ENCODE peak calls at places on chromosome 11, in five cellular contexts. One of them, this sample, is unnamed.

GRCh38 chr11:120835601-120836228 is 188.2 kb upstream of the TBCEL start:
- ATAC-seq in heart right ventricle: no peak
- ATAC-seq in aorta: no peak
- ATAC-seq in left lung: no peak
- ATAC-seq in CD4-positive, CD25-positive, alpha-beta regulatory T cell: no peak
- ATAC-seq in this sample: no peak

GRCh38 chr11:77346906-77347603 is 45.6 kb upstream of the GDPD4 start:
- ATAC-seq in heart right ventricle: no peak
- ATAC-seq in aorta: no peak
- ATAC-seq in left lung: no peak
- ATAC-seq in CD4-positive, CD25-positive, alpha-beta regulatory T cell: no peak
- ATAC-seq in this sample: no peak

GRCh38 chr11:62444835-62445234 is 26.0 kb downstream of the SCGB1A1 start:
- ATAC-seq in heart right ventricle: peak; percentile 30
- ATAC-seq in aorta: peak; percentile 52
- ATAC-seq in left lung: peak; percentile 13
- ATAC-seq in CD4-positive, CD25-positive, alpha-beta regulatory T cell: no peak
- ATAC-seq in this sample: peak; percentile 23

GRCh38 chr11:38136887-38137286 is 1538.9 kb upstream of the RAG2 start:
- ATAC-seq in heart right ventricle: no peak
- ATAC-seq in aorta: no peak
- ATAC-seq in left lung: no peak
- ATAC-seq in CD4-positive, CD25-positive, alpha-beta regulatory T cell: no peak
- ATAC-seq in this sample: no peak

GRCh38 chr11:36343436-36343835 is 47.3 kb downstream of the PRR5L start:
- ATAC-seq in heart right ventricle: no peak
- ATAC-seq in aorta: no peak
- ATAC-seq in left lung: no peak
- ATAC-seq in CD4-positive, CD25-positive, alpha-beta regulatory T cell: no peak
- ATAC-seq in this sample: no peak

GRCh38 chr11:116600930-116601329 is 171.9 kb downstream of the BUD13 start:
- ATAC-seq in heart right ventricle: no peak
- ATAC-seq in aorta: no peak
- ATAC-seq in left lung: no peak
- ATAC-seq in CD4-positive, CD25-positive, alpha-beta regulatory T cell: no peak
- ATAC-seq in this sample: no peak

GRCh38 chr11:117384045-117384444 is 56.4 kb downstream of the CEP164 start:
- ATAC-seq in heart right ventricle: no peak
- ATAC-seq in aorta: no peak
- ATAC-seq in left lung: no peak
- ATAC-seq in CD4-positive, CD25-positive, alpha-beta regulatory T cell: no peak
- ATAC-seq in this sample: no peak

GRCh38 chr11:96211433-96211832 is 131.6 kb downstream of the MAML2 start:
- ATAC-seq in heart right ventricle: no peak
- ATAC-seq in aorta: no peak
- ATAC-seq in left lung: no peak
- ATAC-seq in CD4-positive, CD25-positive, alpha-beta regulatory T cell: no peak
- ATAC-seq in this sample: no peak

GRCh38 chr11:58880166-58880565 is 35.7 kb upstream of the GLYATL2 start:
- ATAC-seq in heart right ventricle: no peak
- ATAC-seq in aorta: no peak
- ATAC-seq in left lung: no peak
- ATAC-seq in CD4-positive, CD25-positive, alpha-beta regulatory T cell: no peak
- ATAC-seq in this sample: no peak

GRCh38 chr11:78363018-78363619 is 54.5 kb downstream of the GAB2 start:
- ATAC-seq in heart right ventricle: no peak
- ATAC-seq in aorta: no peak
- ATAC-seq in left lung: peak; percentile 25
- ATAC-seq in CD4-positive, CD25-positive, alpha-beta regulatory T cell: no peak
- ATAC-seq in this sample: no peak

GRCh38 chr11:75031771-75032549 is 43.2 kb downstream of the NEU3 start:
- ATAC-seq in heart right ventricle: peak; percentile 80
- ATAC-seq in aorta: peak; percentile 55
- ATAC-seq in left lung: peak; percentile 89
- ATAC-seq in CD4-positive, CD25-positive, alpha-beta regulatory T cell: no peak
- ATAC-seq in this sample: peak; percentile 29

GRCh38 chr11:15497366-15497765 is 382.6 kb downstream of the INSC start:
- ATAC-seq in heart right ventricle: no peak
- ATAC-seq in aorta: no peak
- ATAC-seq in left lung: no peak
- ATAC-seq in CD4-positive, CD25-positive, alpha-beta regulatory T cell: no peak
- ATAC-seq in this sample: no peak

GRCh38 chr11:73762732-73763131 is 1.9 kb upstream of the RAB6A start:
- ATAC-seq in heart right ventricle: no peak
- ATAC-seq in aorta: no peak
- ATAC-seq in left lung: no peak
- ATAC-seq in CD4-positive, CD25-positive, alpha-beta regulatory T cell: no peak
- ATAC-seq in this sample: no peak

GRCh38 chr11:73759520-73760065 is 1.3 kb downstream of the RAB6A start:
- ATAC-seq in heart right ventricle: no peak
- ATAC-seq in aorta: no peak
- ATAC-seq in left lung: no peak
- ATAC-seq in CD4-positive, CD25-positive, alpha-beta regulatory T cell: no peak
- ATAC-seq in this sample: no peak

GRCh38 chr11:73760066-73760679 is 701 bp downstream of the RAB6A start:
- ATAC-seq in heart right ventricle: peak; percentile 17
- ATAC-seq in aorta: peak; percentile 46
- ATAC-seq in left lung: peak; percentile 45
- ATAC-seq in CD4-positive, CD25-positive, alpha-beta regulatory T cell: no peak
- ATAC-seq in this sample: peak; percentile 1

GRCh38 chr11:73760680-73761402 is at the start of gene RAB6A:
- ATAC-seq in heart right ventricle: peak; percentile 98
- ATAC-seq in aorta: peak; percentile 97
- ATAC-seq in left lung: peak; percentile 93
- ATAC-seq in CD4-positive, CD25-positive, alpha-beta regulatory T cell: peak; percentile 93
- ATAC-seq in this sample: peak; percentile 98

GRCh38 chr11:73761403-73761945 is 600 bp upstream of the RAB6A start:
- ATAC-seq in heart right ventricle: peak; percentile 40
- ATAC-seq in aorta: peak; percentile 27
- ATAC-seq in left lung: peak; percentile 4
- ATAC-seq in CD4-positive, CD25-positive, alpha-beta regulatory T cell: peak; percentile 2
- ATAC-seq in this sample: peak; percentile 17
- H3K4me3 ChIP-seq in heart right ventricle: peak overlapping the region; percentile 92
- H3K4me3 ChIP-seq in aorta: no peak overlapping the region
- H3K4me3 ChIP-seq in left lung: peak overlapping the region; percentile 82
- H3K4me3 ChIP-seq in CD4-positive, CD25-positive, alpha-beta regulatory T cell: peak overlapping the region; percentile 74
- H3K4me3 ChIP-seq in this sample: peak overlapping the region; percentile 28

GRCh38 chr11:132901638-132902610 is 630.4 kb downstream of the OPCML start:
- ATAC-seq in heart right ventricle: no peak
- ATAC-seq in aorta: no peak
- ATAC-seq in left lung: no peak
- ATAC-seq in CD4-positive, CD25-positive, alpha-beta regulatory T cell: no peak
- ATAC-seq in this sample: no peak

GRCh38 chr11:132909016-132909606 is 623.2 kb downstream of the OPCML start:
- ATAC-seq in heart right ventricle: no peak
- ATAC-seq in aorta: no peak
- ATAC-seq in left lung: no peak
- ATAC-seq in CD4-positive, CD25-positive, alpha-beta regulatory T cell: no peak
- ATAC-seq in this sample: no peak

GRCh38 chr11:132908017-132908810 is 624.1 kb downstream of the OPCML start:
- ATAC-seq in heart right ventricle: no peak
- ATAC-seq in aorta: no peak
- ATAC-seq in left lung: no peak
- ATAC-seq in CD4-positive, CD25-positive, alpha-beta regulatory T cell: no peak
- ATAC-seq in this sample: no peak

GRCh38 chr11:132904566-132904965 is 627.7 kb downstream of the OPCML start:
- ATAC-seq in heart right ventricle: no peak
- ATAC-seq in aorta: no peak
- ATAC-seq in left lung: no peak
- ATAC-seq in CD4-positive, CD25-positive, alpha-beta regulatory T cell: no peak
- ATAC-seq in this sample: no peak

DNA sequence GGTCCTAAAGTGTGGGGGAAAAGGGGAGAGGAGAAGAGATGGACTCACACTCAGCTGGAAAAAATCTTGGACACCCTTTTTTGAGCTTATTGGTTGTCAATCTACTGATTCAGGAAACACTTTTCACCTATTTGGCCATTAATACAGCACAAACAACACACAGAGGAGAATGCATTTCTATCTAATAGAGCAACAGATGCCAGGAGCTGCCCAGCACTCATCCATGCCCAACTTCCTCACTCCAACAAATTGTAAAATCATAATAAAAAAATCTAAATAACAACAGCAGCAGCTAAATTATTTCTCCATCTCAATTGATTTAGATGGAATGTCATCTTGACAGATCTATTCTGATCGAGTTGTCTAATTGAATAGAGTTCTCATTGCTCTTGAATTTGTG is 628.2 kb downstream of the OPCML start:
- ATAC-seq in heart right ventricle: no peak
- ATAC-seq in aorta: no peak
- ATAC-seq in left lung: no peak
- ATAC-seq in CD4-positive, CD25-positive, alpha-beta regulatory T cell: no peak
- ATAC-seq in this sample: no peak
- H3K36me3 ChIP-seq in heart right ventricle: no peaks in the 10 kb centered on the region
- H3K36me3 ChIP-seq in aorta: no peaks in the 10 kb centered on the region
- H3K36me3 ChIP-seq in left lung: no peaks in the 10 kb centered on the region
- H3K36me3 ChIP-seq in CD4-positive, CD25-positive, alpha-beta regulatory T cell: no peaks in the 10 kb centered on the region
- H3K36me3 ChIP-seq in this sample: no peaks in the 10 kb centered on the region

GRCh38 chr11:8168485-8169257 is at the start of gene RIC3:
- ATAC-seq in heart right ventricle: peak; percentile 93
- ATAC-seq in aorta: peak; percentile 60
- ATAC-seq in left lung: peak; percentile 84
- ATAC-seq in CD4-positive, CD25-positive, alpha-beta regulatory T cell: peak; percentile 74
- ATAC-seq in this sample: peak; percentile 78
- H3K4me3 ChIP-seq in heart right ventricle: peak within 1 kb of the TSS; percentile 67
- H3K4me3 ChIP-seq in aorta: peak within 1 kb of the TSS; percentile 44
- H3K4me3 ChIP-seq in left lung: peak within 1 kb of the TSS; percentile 42
- H3K4me3 ChIP-seq in CD4-positive, CD25-positive, alpha-beta regulatory T cell: peak within 1 kb of the TSS; percentile 87
- H3K4me3 ChIP-seq in this sample: peak within 1 kb of the TSS; percentile 53

DNA sequence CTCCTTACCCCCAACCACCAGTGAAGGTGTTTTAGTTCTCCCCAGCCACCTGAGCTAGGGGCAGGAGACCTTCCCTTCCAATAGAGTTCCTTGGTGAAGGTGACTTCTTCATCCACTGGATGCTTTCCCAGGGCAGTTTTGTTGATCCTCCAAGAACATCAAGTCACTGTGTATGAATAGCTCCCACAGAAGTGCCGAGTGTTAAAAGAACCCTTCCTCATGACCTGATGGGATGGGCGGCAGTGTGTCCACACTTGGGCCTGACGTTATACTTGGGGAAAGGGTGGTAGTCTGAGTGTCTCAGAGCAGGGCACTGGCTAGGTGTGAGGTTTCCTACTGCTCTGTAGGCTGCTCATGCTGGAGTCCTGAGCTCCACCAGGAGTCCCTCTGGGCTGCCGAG is 7.5 kb upstream of the LYVE1 start:
- ATAC-seq in heart right ventricle: no peak
- ATAC-seq in aorta: no peak
- ATAC-seq in left lung: no peak
- ATAC-seq in CD4-positive, CD25-positive, alpha-beta regulatory T cell: no peak
- ATAC-seq in this sample: no peak
- H3K36me3 ChIP-seq in heart right ventricle: peaks cover 9% of the 10 kb centered on the region
- H3K36me3 ChIP-seq in aorta: peaks cover 31% of the 10 kb centered on the region
- H3K36me3 ChIP-seq in left lung: peaks cover 24% of the 10 kb centered on the region
- H3K36me3 ChIP-seq in CD4-positive, CD25-positive, alpha-beta regulatory T cell: no peaks in the 10 kb centered on the region
- H3K36me3 ChIP-seq in this sample: no peaks in the 10 kb centered on the region

This sample was measured in gastroesophageal sphincter.